ENCODE peak calls at places on chromosomes 1 and 21, in five cellular contexts. M is GM13976, V is GM20000, I is caudate nucleus, Y is HTR-8/SVneo. E is an unnamed sample.
A peak's percentile ranks its signal among the peaks of the same experiment; 100 is the strongest.

GRCh38 chr1:233599542-233600073 is 14.3 kb upstream of the KCNK1 start:
- DNase-seq in Y (no peak), V (no peak), I (no peak), M (peak; percentile 34), E (no peak)

GRCh38 chr1:41811051-41811795 is 107.5 kb downstream of the HIVEP3 start:
- DNase-seq in M (peak; percentile 41), Y (no peak), I (no peak), V (peak; percentile 30), E (no peak)

GRCh38 chr1:89277725-89278124 is 5.1 kb upstream of the GBP5 start:
- DNase-seq in M (no peak), V (no peak), I (no peak), Y (no peak), E (peak; percentile 25)

GRCh38 chr1:40830419-40830943 is 31.7 kb downstream of the CITED4 start:
- DNase-seq in V (no peak), M (no peak), Y (no peak), I (no peak), E (no peak)

GRCh38 chr1:8197493-8198282 is 120.2 kb upstream of the SLC45A1 start:
- DNase-seq in Y (peak; percentile 71), I (no peak), M (no peak), V (no peak), E (peak; percentile 92)

GRCh38 chr1:62424412-62424811 is 12.4 kb upstream of the USP1 start:
- DNase-seq in I (no peak), Y (no peak), V (no peak), M (no peak), E (peak; percentile 25)

GRCh38 chr1:148385371-148386030 is 97.6 kb downstream of the PPIAL4G start:
- DNase-seq in V (no peak), I (no peak), M (no peak), Y (no peak), E (no peak)

GRCh38 chr21:43209575-43210453 is 41.0 kb downstream of the CRYAA start:
- DNase-seq in V (no peak), Y (peak; percentile 80), M (no peak), I (no peak), E (no peak)

GRCh38 chr1:109263597-109264378 is 14.4 kb downstream of the CELSR2 start:
- DNase-seq in M (peak; percentile 90), Y (peak; percentile 74), I (peak; percentile 83), V (peak; percentile 90), E (peak; percentile 88)

GRCh38 chr1:231460614-231461013 is 38.5 kb upstream of the EGLN1 start:
- DNase-seq in M (peak; percentile 32), I (no peak), Y (no peak), V (peak; percentile 47), E (no peak)

GRCh38 chr21:15437873-15438272 is 291.9 kb upstream of the USP25 start:
- DNase-seq in Y (peak; percentile 25), M (peak; percentile 28), V (peak; percentile 21), I (no peak), E (no peak)

GRCh38 chr21:38716942-38717341 is 88.8 kb upstream of the ETS2 start:
- DNase-seq in I (no peak), Y (no peak), V (no peak), M (no peak), E (peak; percentile 22)

GRCh38 chr1:172460901-172461315 is 17.0 kb upstream of the PIGC start:
- DNase-seq in Y (no peak), V (no peak), M (no peak), I (no peak), E (peak; percentile 73)

GRCh38 chr1:54936791-54937190 is 43.6 kb upstream of the TMEM61 start:
- DNase-seq in V (no peak), I (no peak), Y (no peak), M (no peak), E (no peak)

GRCh38 chr1:217135987-217136894 is 413.0 kb upstream of the ESRRG start:
- DNase-seq in Y (no peak), I (no peak), V (no peak), M (peak; percentile 16), E (no peak)

GRCh38 chr21:38768385-38769071 is 37.2 kb upstream of the ETS2 start:
- DNase-seq in V (peak; percentile 19), M (peak; percentile 33), Y (no peak), I (no peak), E (peak; percentile 92)

GRCh38 chr1:97647776-97648175 is 273.1 kb downstream of the DPYD start:
- DNase-seq in V (no peak), Y (no peak), I (no peak), M (no peak), E (peak; percentile 61)

GRCh38 chr1:212452323-212453155 is 19.8 kb downstream of the NENF start:
- DNase-seq in M (no peak), V (no peak), I (peak; percentile 22), Y (no peak), E (peak; percentile 73)

GRCh38 chr1:63074321-63074720 is 248.0 kb upstream of the FOXD3 start:
- DNase-seq in Y (no peak), I (no peak), M (no peak), V (no peak), E (no peak)

GRCh38 chr1:38781872-38782617 is 77.5 kb downstream of the RRAGC start:
- DNase-seq in I (no peak), V (no peak), Y (no peak), M (no peak), E (no peak)

GRCh38 chr1:193406901-193407300 is 220.5 kb upstream of the B3GALT2 start:
- DNase-seq in I (no peak), M (peak; percentile 32), Y (peak; percentile 40), V (peak; percentile 29), E (peak; percentile 85)

GRCh38 chr1:229167356-229167755 is 103.6 kb upstream of the RAB4A start:
- DNase-seq in M (no peak), Y (no peak), V (no peak), I (no peak), E (no peak)

GRCh38 chr1:22721122-22721873 is 10.7 kb downstream of the EPHB2 start:
- DNase-seq in Y (no peak), I (no peak), M (no peak), V (no peak), E (no peak)

GRCh38 chr21:31162827-31163226 is 124.6 kb upstream of the KRTAP19-8 start:
- DNase-seq in M (no peak), I (no peak), Y (no peak), V (no peak), E (peak; percentile 21)

GRCh38 chr1:22234631-22235030 is 91.7 kb upstream of the WNT4 start:
- DNase-seq in M (no peak), V (no peak), I (no peak), Y (no peak), E (no peak)

GRCh38 chr1:42142894-42143675 is 10.1 kb upstream of the GUCA2B start:
- DNase-seq in V (no peak), Y (no peak), M (no peak), I (no peak), E (no peak)

GRCh38 chr1:109636201-109636952 is 16.7 kb downstream of the AMPD2 start:
- DNase-seq in M (no peak), Y (no peak), I (peak; percentile 56), V (no peak), E (peak; percentile 35)